ENCODE peak calls at places on chromosomes 4 and X, in seven cellular contexts. One of them, this sample, is unnamed.

GRCh38 chr4:172631832-172632231 is 536.8 kb upstream of the GALNT7 start:
- DNase-seq in HCT116: no peak
- DNase-seq in MM.1S: no peak
- DNase-seq in IMR-90: no peak
- DNase-seq in hepatocyte: no peak
- DNase-seq in fibroblast of lung: no peak
- DNase-seq in GM23248: no peak
- DNase-seq in this sample: no peak

GRCh38 chr4:141119071-141119470 is 14.2 kb downstream of the RNF150 start:
- DNase-seq in HCT116: no peak
- DNase-seq in MM.1S: no peak
- DNase-seq in IMR-90: no peak
- DNase-seq in hepatocyte: no peak
- DNase-seq in fibroblast of lung: no peak
- DNase-seq in GM23248: no peak
- DNase-seq in this sample: no peak

GRCh38 chr4:61193863-61194262 is 6.3 kb upstream of the ADGRL3 start:
- DNase-seq in HCT116: no peak
- DNase-seq in MM.1S: no peak
- DNase-seq in IMR-90: no peak
- DNase-seq in hepatocyte: no peak
- DNase-seq in fibroblast of lung: no peak
- DNase-seq in GM23248: no peak
- DNase-seq in this sample: no peak

GRCh38 chrX:55801811-55802210 is 84.3 kb downstream of the RRAGB start:
- DNase-seq in HCT116: no peak
- DNase-seq in MM.1S: peak; percentile 25
- DNase-seq in IMR-90: no peak
- DNase-seq in hepatocyte: no peak
- DNase-seq in fibroblast of lung: no peak
- DNase-seq in GM23248: no peak
- DNase-seq in this sample: no peak

GRCh38 chr4:3483471-3483921 is 20.4 kb downstream of the DOK7 start:
- DNase-seq in HCT116: no peak
- DNase-seq in MM.1S: no peak
- DNase-seq in IMR-90: no peak
- DNase-seq in hepatocyte: no peak
- DNase-seq in fibroblast of lung: no peak
- DNase-seq in GM23248: peak; percentile 89
- DNase-seq in this sample: no peak

GRCh38 chr4:161320377-161320776 is 843.4 kb downstream of the FSTL5 start:
- DNase-seq in HCT116: peak; percentile 56
- DNase-seq in MM.1S: peak; percentile 45
- DNase-seq in IMR-90: no peak
- DNase-seq in hepatocyte: peak; percentile 43
- DNase-seq in fibroblast of lung: peak; percentile 4
- DNase-seq in GM23248: peak; percentile 1
- DNase-seq in this sample: peak; percentile 2

GRCh38 chr4:76585897-76586360 is 150.9 kb downstream of the SHROOM3 start:
- DNase-seq in HCT116: peak; percentile 81
- DNase-seq in MM.1S: peak; percentile 91
- DNase-seq in IMR-90: no peak
- DNase-seq in hepatocyte: peak; percentile 93
- DNase-seq in fibroblast of lung: no peak
- DNase-seq in GM23248: peak; percentile 53
- DNase-seq in this sample: no peak

GRCh38 chr4:145527773-145528172 is 46.1 kb downstream of the SMAD1 start:
- DNase-seq in HCT116: no peak
- DNase-seq in MM.1S: no peak
- DNase-seq in IMR-90: no peak
- DNase-seq in hepatocyte: no peak
- DNase-seq in fibroblast of lung: no peak
- DNase-seq in GM23248: no peak
- DNase-seq in this sample: no peak

GRCh38 chr4:159206427-159206871 is 103.6 kb downstream of the RAPGEF2 start:
- DNase-seq in HCT116: no peak
- DNase-seq in MM.1S: peak; percentile 81
- DNase-seq in IMR-90: peak; percentile 76
- DNase-seq in hepatocyte: no peak
- DNase-seq in fibroblast of lung: no peak
- DNase-seq in GM23248: no peak
- DNase-seq in this sample: no peak

GRCh38 chrX:102712216-102712966 is at the start of gene GPRASP2:
- DNase-seq in HCT116: no peak
- DNase-seq in MM.1S: no peak
- DNase-seq in IMR-90: no peak
- DNase-seq in hepatocyte: peak; percentile 48
- DNase-seq in fibroblast of lung: no peak
- DNase-seq in GM23248: peak; percentile 69
- DNase-seq in this sample: peak; percentile 74

GRCh38 chr4:34720563-34720962 is 1523.8 kb downstream of the ARAP2 start:
- DNase-seq in HCT116: peak; percentile 27
- DNase-seq in MM.1S: peak; percentile 47
- DNase-seq in IMR-90: peak; percentile 24
- DNase-seq in hepatocyte: peak; percentile 64
- DNase-seq in fibroblast of lung: peak; percentile 77
- DNase-seq in GM23248: peak; percentile 60
- DNase-seq in this sample: peak; percentile 1

GRCh38 chrX:140163376-140164159 is 198.2 kb upstream of the CXorf66 start:
- DNase-seq in HCT116: no peak
- DNase-seq in MM.1S: no peak
- DNase-seq in IMR-90: peak; percentile 3
- DNase-seq in hepatocyte: no peak
- DNase-seq in fibroblast of lung: peak; percentile 1
- DNase-seq in GM23248: peak; percentile 73
- DNase-seq in this sample: no peak

GRCh38 chrX:54794795-54795194 is 3.3 kb downstream of the ITIH6 start:
- DNase-seq in HCT116: no peak
- DNase-seq in MM.1S: no peak
- DNase-seq in IMR-90: no peak
- DNase-seq in hepatocyte: no peak
- DNase-seq in fibroblast of lung: no peak
- DNase-seq in GM23248: no peak
- DNase-seq in this sample: no peak

GRCh38 chr4:14787894-14788293 is 214.4 kb upstream of the CPEB2 start:
- DNase-seq in HCT116: no peak
- DNase-seq in MM.1S: peak; percentile 56
- DNase-seq in IMR-90: peak; percentile 13
- DNase-seq in hepatocyte: peak; percentile 28
- DNase-seq in fibroblast of lung: peak; percentile 12
- DNase-seq in GM23248: peak; percentile 30
- DNase-seq in this sample: no peak

GRCh38 chr4:88655226-88655625 is 42.4 kb downstream of the NAP1L5 start:
- DNase-seq in HCT116: no peak
- DNase-seq in MM.1S: no peak
- DNase-seq in IMR-90: no peak
- DNase-seq in hepatocyte: no peak
- DNase-seq in fibroblast of lung: no peak
- DNase-seq in GM23248: no peak
- DNase-seq in this sample: no peak

GRCh38 chrX:115413246-115413878 is 123.8 kb downstream of the LUZP4 start:
- DNase-seq in HCT116: no peak
- DNase-seq in MM.1S: no peak
- DNase-seq in IMR-90: peak; percentile 72
- DNase-seq in hepatocyte: no peak
- DNase-seq in fibroblast of lung: peak; percentile 58
- DNase-seq in GM23248: peak; percentile 52
- DNase-seq in this sample: no peak

GRCh38 chrX:119252716-119253115 is 16.6 kb downstream of the PGRMC1 start:
- DNase-seq in HCT116: no peak
- DNase-seq in MM.1S: no peak
- DNase-seq in IMR-90: no peak
- DNase-seq in hepatocyte: no peak
- DNase-seq in fibroblast of lung: no peak
- DNase-seq in GM23248: peak; percentile 27
- DNase-seq in this sample: no peak

GRCh38 chrX:133781174-133781573 is 204.2 kb downstream of the GPC3 start:
- DNase-seq in HCT116: no peak
- DNase-seq in MM.1S: no peak
- DNase-seq in IMR-90: no peak
- DNase-seq in hepatocyte: no peak
- DNase-seq in fibroblast of lung: no peak
- DNase-seq in GM23248: no peak
- DNase-seq in this sample: no peak

GRCh38 chr4:36303430-36304137 is 22.2 kb downstream of the DTHD1 start:
- DNase-seq in HCT116: no peak
- DNase-seq in MM.1S: no peak
- DNase-seq in IMR-90: no peak
- DNase-seq in hepatocyte: no peak
- DNase-seq in fibroblast of lung: no peak
- DNase-seq in GM23248: no peak
- DNase-seq in this sample: no peak

GRCh38 chrX:77572322-77572721 is 125.1 kb downstream of the FGF16 start:
- DNase-seq in HCT116: no peak
- DNase-seq in MM.1S: no peak
- DNase-seq in IMR-90: peak; percentile 43
- DNase-seq in hepatocyte: no peak
- DNase-seq in fibroblast of lung: peak; percentile 13
- DNase-seq in GM23248: peak; percentile 66
- DNase-seq in this sample: no peak

GRCh38 chr4:74307163-74307562 is 1.1 kb upstream of the EPGN start:
- DNase-seq in HCT116: no peak
- DNase-seq in MM.1S: no peak
- DNase-seq in IMR-90: no peak
- DNase-seq in hepatocyte: no peak
- DNase-seq in fibroblast of lung: no peak
- DNase-seq in GM23248: no peak
- DNase-seq in this sample: no peak

GRCh38 chrX:15686818-15687685 is 22.4 kb upstream of the CLTRN start:
- DNase-seq in HCT116: peak; percentile 8
- DNase-seq in MM.1S: peak; percentile 61
- DNase-seq in IMR-90: peak; percentile 61
- DNase-seq in hepatocyte: peak; percentile 84
- DNase-seq in fibroblast of lung: peak; percentile 57
- DNase-seq in GM23248: peak; percentile 63
- DNase-seq in this sample: peak; percentile 63

GRCh38 chr4:137310156-137310555 is 222.1 kb downstream of the PCDH18 start:
- DNase-seq in HCT116: no peak
- DNase-seq in MM.1S: no peak
- DNase-seq in IMR-90: peak; percentile 4
- DNase-seq in hepatocyte: no peak
- DNase-seq in fibroblast of lung: no peak
- DNase-seq in GM23248: peak; percentile 39
- DNase-seq in this sample: no peak

GRCh38 chr4:137309424-137309823 is 222.9 kb downstream of the PCDH18 start:
- DNase-seq in HCT116: no peak
- DNase-seq in MM.1S: no peak
- DNase-seq in IMR-90: no peak
- DNase-seq in hepatocyte: no peak
- DNase-seq in fibroblast of lung: no peak
- DNase-seq in GM23248: no peak
- DNase-seq in this sample: no peak

GRCh38 chr4:137307806-137308205 is 224.5 kb downstream of the PCDH18 start:
- DNase-seq in HCT116: no peak
- DNase-seq in MM.1S: no peak
- DNase-seq in IMR-90: peak; percentile 82
- DNase-seq in hepatocyte: no peak
- DNase-seq in fibroblast of lung: peak; percentile 90
- DNase-seq in GM23248: peak; percentile 76
- DNase-seq in this sample: no peak

GRCh38 chr4:137312257-137312656 is 220.0 kb downstream of the PCDH18 start:
- DNase-seq in HCT116: no peak
- DNase-seq in MM.1S: no peak
- DNase-seq in IMR-90: peak; percentile 43
- DNase-seq in hepatocyte: no peak
- DNase-seq in fibroblast of lung: peak; percentile 70
- DNase-seq in GM23248: peak; percentile 58
- DNase-seq in this sample: no peak

GRCh38 chr4:137310593-137311490 is 221.5 kb downstream of the PCDH18 start:
- DNase-seq in HCT116: no peak
- DNase-seq in MM.1S: no peak
- DNase-seq in IMR-90: peak; percentile 91
- DNase-seq in hepatocyte: peak; percentile 6
- DNase-seq in fibroblast of lung: peak; percentile 89
- DNase-seq in GM23248: peak; percentile 85
- DNase-seq in this sample: peak; percentile 3
- H3K27ac ChIP-seq in HCT116: no peak overlapping the region
- H3K27ac ChIP-seq in MM.1S: no peak overlapping the region
- H3K27ac ChIP-seq in IMR-90: peak overlapping the region; percentile 98
- H3K27ac ChIP-seq in hepatocyte: peak overlapping the region; percentile 20
- H3K27ac ChIP-seq in fibroblast of lung: peak overlapping the region; percentile 53
- H3K27ac ChIP-seq in GM23248: peak overlapping the region; percentile 71
- H3K27ac ChIP-seq in this sample: peak overlapping the region; percentile 82

GRCh38 chrX:52988985-52989917 is 30.9 kb upstream of the FAM156A start:
- DNase-seq in HCT116: no peak
- DNase-seq in MM.1S: no peak
- DNase-seq in IMR-90: no peak
- DNase-seq in hepatocyte: no peak
- DNase-seq in fibroblast of lung: no peak
- DNase-seq in GM23248: peak; percentile 20
- DNase-seq in this sample: no peak
- H4K20me1 ChIP-seq in HCT116: no peaks in the 10 kb centered on the region
- H4K20me1 ChIP-seq in MM.1S: no peaks in the 10 kb centered on the region
- H4K20me1 ChIP-seq in IMR-90: no peaks in the 10 kb centered on the region
- H4K20me1 ChIP-seq in hepatocyte: no peaks in the 10 kb centered on the region
- H4K20me1 ChIP-seq in fibroblast of lung: no peaks in the 10 kb centered on the region
- H4K20me1 ChIP-seq in GM23248: no peaks in the 10 kb centered on the region
- H4K20me1 ChIP-seq in this sample: no peaks in the 10 kb centered on the region

GRCh38 chrX:125103693-125104092 is 216.0 kb upstream of the TEX13C start:
- DNase-seq in HCT116: no peak
- DNase-seq in MM.1S: no peak
- DNase-seq in IMR-90: no peak
- DNase-seq in hepatocyte: no peak
- DNase-seq in fibroblast of lung: no peak
- DNase-seq in GM23248: no peak
- DNase-seq in this sample: no peak

GRCh38 chrX:125096870-125097269 is 222.8 kb upstream of the TEX13C start:
- DNase-seq in HCT116: no peak
- DNase-seq in MM.1S: no peak
- DNase-seq in IMR-90: no peak
- DNase-seq in hepatocyte: no peak
- DNase-seq in fibroblast of lung: no peak
- DNase-seq in GM23248: no peak
- DNase-seq in this sample: no peak

GRCh38 chrX:125096469-125096868 is 223.2 kb upstream of the TEX13C start:
- DNase-seq in HCT116: no peak
- DNase-seq in MM.1S: no peak
- DNase-seq in IMR-90: no peak
- DNase-seq in hepatocyte: no peak
- DNase-seq in fibroblast of lung: no peak
- DNase-seq in GM23248: no peak
- DNase-seq in this sample: no peak

GRCh38 chrX:125101971-125102750 is 217.5 kb upstream of the TEX13C start:
- DNase-seq in HCT116: no peak
- DNase-seq in MM.1S: no peak
- DNase-seq in IMR-90: no peak
- DNase-seq in hepatocyte: no peak
- DNase-seq in fibroblast of lung: no peak
- DNase-seq in GM23248: no peak
- DNase-seq in this sample: no peak
- H3K27ac ChIP-seq in HCT116: no peak overlapping the region
- H3K27ac ChIP-seq in MM.1S: no peak overlapping the region
- H3K27ac ChIP-seq in IMR-90: no peak overlapping the region
- H3K27ac ChIP-seq in hepatocyte: no peak overlapping the region
- H3K27ac ChIP-seq in fibroblast of lung: no peak overlapping the region
- H3K27ac ChIP-seq in GM23248: no peak overlapping the region
- H3K27ac ChIP-seq in this sample: no peak overlapping the region

DNA sequence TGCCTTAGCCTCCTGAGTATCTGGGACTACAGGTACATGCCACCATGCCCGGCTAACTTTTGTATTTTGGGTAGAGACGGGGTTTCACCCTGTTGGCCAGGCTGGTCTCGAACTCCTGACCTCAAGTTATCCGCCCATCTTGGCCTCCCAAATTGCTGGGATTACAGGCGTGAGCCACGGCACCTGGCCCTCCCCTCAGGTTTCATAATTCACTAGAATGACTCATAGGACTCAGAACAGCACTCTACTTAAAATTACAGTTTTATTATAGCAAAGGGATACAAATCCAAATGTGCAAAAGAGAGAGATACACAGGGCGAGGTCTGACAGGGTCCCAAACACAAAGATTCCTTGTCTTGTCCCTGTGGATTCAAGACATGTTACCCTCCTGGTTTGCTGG is 5.0 kb downstream of the YIPF6 start:
- DNase-seq in HCT116: no peak
- DNase-seq in MM.1S: no peak
- DNase-seq in IMR-90: peak; percentile 17
- DNase-seq in hepatocyte: no peak
- DNase-seq in fibroblast of lung: no peak
- DNase-seq in GM23248: peak; percentile 9
- DNase-seq in this sample: no peak
- H4K20me1 ChIP-seq in HCT116: no peaks in the 10 kb centered on the region
- H4K20me1 ChIP-seq in MM.1S: no peaks in the 10 kb centered on the region
- H4K20me1 ChIP-seq in IMR-90: peaks cover 23% of the 10 kb centered on the region
- H4K20me1 ChIP-seq in hepatocyte: peaks cover 5% of the 10 kb centered on the region
- H4K20me1 ChIP-seq in fibroblast of lung: no peaks in the 10 kb centered on the region
- H4K20me1 ChIP-seq in GM23248: no peaks in the 10 kb centered on the region
- H4K20me1 ChIP-seq in this sample: peaks cover 20% of the 10 kb centered on the region

This sample was measured in SK-N-SH.